ENCODE peak calls at places on chromosomes 3 and 15, in seven cellular contexts. V, F, A, S, I, X and T are unnamed samples.

GRCh38 chr3:69325151-69325550 is 60.7 kb downstream of the FRMD4B start:
- DNase-seq in S (no peak), V (no peak), X (no peak), I (no peak), A (no peak), F (no peak), T (no peak)

GRCh38 chr3:194315965-194316361 is 35.2 kb downstream of the CPN2 start:
- DNase-seq in V (no peak), X (no peak), I (no peak), S (no peak), A (peak), F (no peak), T (no peak)

GRCh38 chr3:174376346-174376745 is 482.8 kb upstream of the NAALADL2 start:
- DNase-seq in A (no peak), S (no peak), I (no peak), X (no peak), F (no peak), V (no peak), T (peak)

GRCh38 chr3:28924744-28925360 is 356.0 kb upstream of the RBMS3 start:
- DNase-seq in I (no peak), S (no peak), V (no peak), F (no peak), X (no peak), A (no peak), T (peak)

GRCh38 chr3:152375546-152375945 is 106.8 kb downstream of the MBNL1 start:
- DNase-seq in F (no peak), A (no peak), V (no peak), X (no peak), S (no peak), I (no peak), T (no peak)

GRCh38 chr15:44038801-44039200 is 156.3 kb downstream of the FRMD5 start:
- DNase-seq in I (no peak), S (peak), F (no peak), V (no peak), X (no peak), A (no peak), T (no peak)

GRCh38 chr3:54954019-54954418 is 26.2 kb upstream of the LRTM1 start:
- DNase-seq in A (peak), S (no peak), X (peak), F (no peak), V (no peak), I (no peak), T (peak)

GRCh38 chr3:151044706-151045105 is 40.8 kb upstream of the MED12L start:
- DNase-seq in X (peak), I (no peak), S (no peak), A (no peak), V (no peak), F (no peak), T (peak)

GRCh38 chr3:52056521-52056967 is at the start of gene DUSP7:
- DNase-seq in I (peak), V (peak), F (peak), X (no peak), A (peak), S (peak), T (no peak)

GRCh38 chr3:185561374-185561943 is 9.1 kb upstream of the LIPH start:
- DNase-seq in V (no peak), I (no peak), S (no peak), F (no peak), X (no peak), A (no peak), T (no peak)

GRCh38 chr15:80635953-80636352 is 59.2 kb upstream of the ABHD17C start:
- DNase-seq in I (peak), F (no peak), S (no peak), V (no peak), A (no peak), X (no peak), T (no peak)

GRCh38 chr3:168914662-168915061 is 748.9 kb downstream of the MECOM start:
- DNase-seq in A (peak), F (no peak), X (no peak), I (no peak), S (no peak), V (no peak), T (peak)

GRCh38 chr3:66138336-66139234 is 82.2 kb upstream of the SLC25A26 start:
- DNase-seq in V (peak), S (peak), I (no peak), A (peak), X (no peak), F (no peak), T (peak)

GRCh38 chr15:55197719-55198118 is 978 bp upstream of the RSL24D1 start:
- DNase-seq in I (no peak), V (no peak), X (no peak), S (no peak), A (no peak), F (no peak), T (no peak)

GRCh38 chr3:126798521-126798920 is 94.5 kb downstream of the CHCHD6 start:
- DNase-seq in X (no peak), V (no peak), F (no peak), I (no peak), A (no peak), S (no peak), T (no peak)

GRCh38 chr3:195248281-195248680 is 22.7 kb downstream of the XXYLT1 start:
- DNase-seq in F (no peak), I (no peak), V (peak), A (no peak), S (no peak), X (no peak), T (no peak)

GRCh38 chr3:12483364-12483763 is 916 bp upstream of the TSEN2 start:
- DNase-seq in X (no peak), V (no peak), I (no peak), F (no peak), S (no peak), A (no peak), T (no peak)

GRCh38 chr15:99085413-99086326 is 19.2 kb upstream of the SYNM start:
- DNase-seq in I (no peak), V (peak), S (no peak), F (no peak), A (no peak), X (peak), T (peak)

GRCh38 chr3:46733026-46733800 is 15.5 kb upstream of the PRSS50 start:
- DNase-seq in F (no peak), A (no peak), I (no peak), X (no peak), S (no peak), V (no peak), T (no peak)

GRCh38 chr3:18438586-18438985 is 13.4 kb upstream of the SATB1 start:
- DNase-seq in V (no peak), X (no peak), I (no peak), F (peak), S (no peak), A (no peak), T (no peak)

GRCh38 chr15:75904241-75904631 is 558 bp downstream of the FBXO22 start:
- DNase-seq in X (no peak), I (peak), V (no peak), F (no peak), S (peak), A (peak), T (peak)

GRCh38 chr15:81163961-81164800 is 30.1 kb downstream of the CFAP161 start:
- DNase-seq in I (no peak), S (peak), X (peak), V (no peak), A (no peak), F (no peak), T (peak)

GRCh38 chr15:51310064-51310463 is 28.3 kb downstream of the CYP19A1 start:
- DNase-seq in I (no peak), V (peak), A (no peak), S (no peak), X (no peak), F (no peak), T (no peak)

GRCh38 chr3:152299243-152299976 is 30.7 kb downstream of the MBNL1 start:
- DNase-seq in I (no peak), V (no peak), X (no peak), A (no peak), F (no peak), S (no peak), T (no peak)

GRCh38 chr3:50100956-50101845 is 12.5 kb downstream of the RBM5 start:
- DNase-seq in A (no peak), S (peak), V (no peak), X (no peak), I (no peak), F (no peak), T (no peak)

GRCh38 chr15:33837294-33837693 is 131.0 kb upstream of the CHRM5 start:
- DNase-seq in I (no peak), X (no peak), S (no peak), V (no peak), F (no peak), A (no peak), T (no peak)

GRCh38 chr15:74182131-74182530 is 8.6 kb downstream of the ISLR start:
- DNase-seq in S (no peak), A (no peak), F (no peak), V (no peak), I (no peak), X (no peak), T (no peak)

GRCh38 chr15:74240002-74240568 is 4.0 kb downstream of the CCDC33 start:
- DNase-seq in V (peak), I (peak), F (no peak), A (peak), S (no peak), X (no peak), T (peak)

GRCh38 chr3:3286014-3286413 is 106.5 kb upstream of the CRBN start:
- DNase-seq in V (no peak), X (no peak), A (no peak), F (no peak), I (no peak), S (no peak), T (no peak)

GRCh38 chr3:55795296-55795695 is 308.2 kb upstream of the WNT5A start:
- DNase-seq in X (no peak), V (no peak), S (no peak), I (no peak), A (no peak), F (no peak), T (no peak)

GRCh38 chr3:108380128-108380795 is 83.9 kb downstream of the HHLA2 start:
- DNase-seq in V (no peak), S (no peak), A (no peak), I (no peak), F (no peak), X (no peak), T (no peak)

GRCh38 chr3:42179110-42179725 is 86.8 kb downstream of the CCK start:
- DNase-seq in V (no peak), X (peak), S (no peak), A (peak), I (no peak), F (no peak), T (peak)

GRCh38 chr15:76058714-76059319 is 968 bp upstream of the TMEM266 start:
- DNase-seq in X (no peak), F (no peak), V (no peak), I (no peak), A (no peak), S (peak), T (no peak)

GRCh38 chr3:127542441-127542952 is 48.0 kb downstream of the TPRA1 start:
- DNase-seq in I (no peak), V (peak), S (peak), F (no peak), X (no peak), A (no peak), T (no peak)

GRCh38 chr3:138950006-138950644 is 3.1 kb downstream of the FOXL2NB start:
- DNase-seq in I (peak), A (no peak), X (no peak), S (no peak), F (no peak), V (no peak), T (no peak)

GRCh38 chr15:44598892-44599291 is 61.9 kb downstream of the EIF3J start:
- DNase-seq in A (no peak), I (no peak), S (no peak), F (no peak), X (peak), V (no peak), T (peak)

GRCh38 chr3:23170306-23170705 is 32.8 kb upstream of the UBE2E2 start:
- DNase-seq in V (no peak), I (no peak), A (no peak), F (no peak), X (no peak), S (no peak), T (no peak)

GRCh38 chr3:187968883-187969580 is 184.9 kb upstream of the LPP start:
- DNase-seq in I (no peak), A (peak), F (no peak), S (no peak), X (no peak), V (no peak), T (peak)

GRCh38 chr15:82040395-82040794 is 5.4 kb downstream of the MEX3B start:
- DNase-seq in A (no peak), X (no peak), F (no peak), S (no peak), I (no peak), V (no peak), T (no peak)

GRCh38 chr15:92938387-92938786 is 38.3 kb downstream of the CHD2 start:
- DNase-seq in S (no peak), V (no peak), A (no peak), X (no peak), F (no peak), I (no peak), T (no peak)
- TF ChIP-seq CTCF in S (no peak), V (peak), A (peak), X (peak), F (no peak), I (peak), T (peak)

GRCh38 chr3:170021083-170021482 is 16.7 kb upstream of the GPR160 start:
- DNase-seq in V (no peak), S (no peak), I (no peak), X (no peak), A (no peak), F (no peak), T (no peak)
- TF ChIP-seq CTCF in V (no peak), S (no peak), I (no peak), X (peak), A (no peak), F (no peak), T (peak)

DNA sequence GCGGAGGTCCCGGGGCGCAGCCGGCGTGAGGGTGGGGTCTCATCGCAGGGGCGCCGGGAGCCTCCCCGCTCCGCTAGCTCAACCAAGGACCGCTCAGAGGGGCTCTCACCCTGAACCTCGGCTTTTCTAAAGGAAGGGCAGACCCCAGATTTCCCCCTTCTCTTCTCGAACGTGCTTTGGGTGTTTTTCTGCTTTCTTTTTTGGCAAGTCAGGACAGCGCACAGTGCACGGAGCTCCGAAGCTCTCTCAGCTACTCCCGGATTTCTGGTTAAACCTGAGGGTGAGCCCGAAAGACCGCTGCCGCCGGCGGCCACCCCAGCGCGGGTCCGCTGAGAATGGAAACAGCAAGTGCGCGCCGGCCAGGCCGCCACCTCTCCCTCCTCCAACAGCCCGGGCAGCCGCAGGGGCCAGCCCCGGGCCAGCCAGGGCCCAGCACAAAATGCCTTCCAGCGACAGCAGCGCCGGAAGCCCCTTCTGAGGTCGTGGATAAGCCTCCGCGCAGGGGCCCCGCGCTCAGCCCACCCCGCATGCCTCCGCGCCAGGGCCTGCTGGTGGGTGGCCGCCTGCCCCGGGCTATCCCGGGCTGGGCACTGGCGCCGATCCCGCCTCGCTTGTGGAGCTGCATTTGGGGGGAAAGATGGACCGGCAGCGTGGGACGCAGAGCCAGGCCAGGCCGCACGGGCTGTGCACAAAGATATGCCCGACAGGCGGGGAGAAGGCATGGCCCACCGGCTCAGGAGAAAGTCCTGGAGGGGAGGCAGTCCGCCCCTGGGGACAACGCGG is 8.2 kb upstream of the OCA2 start:
- DNase-seq in I (no peak), X (no peak), V (peak), F (no peak), A (no peak), S (no peak), T (no peak)
- TF ChIP-seq CTCF in I (no peak), X (no peak), V (no peak), F (no peak), A (no peak), S (no peak), T (no peak)

GRCh38 chr3:156106721-156107373 is 13.5 kb upstream of the KCNAB1 start:
- DNase-seq in A (no peak), V (no peak), I (no peak), X (no peak), F (no peak), S (no peak), T (no peak)
- TF ChIP-seq CTCF in A (no peak), V (no peak), I (no peak), X (peak), F (no peak), S (peak), T (no peak)

GRCh38 chr3:102536479-102536878 is 101.7 kb downstream of the ZPLD1 start:
- DNase-seq in X (peak), I (no peak), V (no peak), S (peak), A (peak), F (no peak), T (peak)
- TF ChIP-seq CTCF in X (peak), I (peak), V (peak), S (peak), A (peak), F (peak), T (peak)

GRCh38 chr15:59399465-59400102 is 26.9 kb upstream of the MYO1E start:
- DNase-seq in X (no peak), I (no peak), F (no peak), S (no peak), A (no peak), V (no peak), T (no peak)
- TF ChIP-seq CTCF in X (no peak), I (no peak), F (no peak), S (no peak), A (no peak), V (no peak), T (no peak)

GRCh38 chr3:100760377-100760776 is 51.1 kb downstream of the TFG start:
- DNase-seq in X (no peak), S (no peak), A (no peak), F (no peak), I (no peak), V (no peak), T (no peak)

GRCh38 chr3:100759162-100759561 is 49.9 kb downstream of the TFG start:
- DNase-seq in V (no peak), S (no peak), I (no peak), X (no peak), F (no peak), A (no peak), T (no peak)

GRCh38 chr3:100765437-100765975 is 56.2 kb downstream of the TFG start:
- DNase-seq in V (no peak), A (no peak), X (no peak), I (no peak), S (no peak), F (no peak), T (no peak)

GRCh38 chr3:100761951-100762350 is 52.7 kb downstream of the TFG start:
- DNase-seq in X (no peak), S (no peak), F (no peak), A (no peak), I (no peak), V (no peak), T (no peak)

GRCh38 chr3:100761211-100761921 is 52.1 kb downstream of the TFG start:
- DNase-seq in A (peak), I (no peak), F (no peak), X (no peak), V (no peak), S (peak), T (no peak)
- TF ChIP-seq CTCF in A (no peak), I (no peak), F (peak), X (peak), V (no peak), S (peak), T (peak)